ENCODE peak calls at places on chromosome 12, in seven cellular contexts. One of them, this sample, is unnamed.

GRCh38 chr12:106642991-106643390 is 60.2 kb downstream of the RFX4 start:
- DNase-seq in uterus: no peak
- DNase-seq in IMR-90: no peak
- DNase-seq in spleen: no peak
- DNase-seq in H1: no peak
- DNase-seq in right lobe of liver: no peak
- DNase-seq in endothelial cell of umbilical vein: no peak
- DNase-seq in this sample: no peak

GRCh38 chr12:131066886-131067490 is 113.3 kb downstream of the ADGRD1 start:
- DNase-seq in IMR-90: no peak
- DNase-seq in endothelial cell of umbilical vein: no peak
- DNase-seq in spleen: peak
- DNase-seq in right lobe of liver: peak
- DNase-seq in H1: no peak
- DNase-seq in uterus: peak
- DNase-seq in this sample: peak

GRCh38 chr12:15540469-15540872 is 218.2 kb downstream of the PTPRO start:
- DNase-seq in IMR-90: peak
- DNase-seq in endothelial cell of umbilical vein: peak
- DNase-seq in spleen: no peak
- DNase-seq in right lobe of liver: no peak
- DNase-seq in uterus: no peak
- DNase-seq in H1: no peak
- DNase-seq in this sample: no peak

GRCh38 chr12:111068281-111068680 is 147.9 kb upstream of the MYL2 start:
- DNase-seq in spleen: peak
- DNase-seq in H1: no peak
- DNase-seq in uterus: no peak
- DNase-seq in endothelial cell of umbilical vein: no peak
- DNase-seq in right lobe of liver: no peak
- DNase-seq in IMR-90: no peak
- DNase-seq in this sample: no peak

GRCh38 chr12:85951823-85952222 is 77.7 kb downstream of the NTS start:
- DNase-seq in spleen: no peak
- DNase-seq in H1: no peak
- DNase-seq in IMR-90: peak
- DNase-seq in uterus: no peak
- DNase-seq in right lobe of liver: no peak
- DNase-seq in endothelial cell of umbilical vein: peak
- DNase-seq in this sample: no peak

GRCh38 chr12:110501378-110501721 is 561 bp downstream of the VPS29 start:
- DNase-seq in IMR-90: peak
- DNase-seq in right lobe of liver: no peak
- DNase-seq in endothelial cell of umbilical vein: peak
- DNase-seq in H1: no peak
- DNase-seq in spleen: no peak
- DNase-seq in uterus: peak
- DNase-seq in this sample: peak

GRCh38 chr12:131280426-131280825 is 326.7 kb downstream of the ADGRD1 start:
- DNase-seq in H1: no peak
- DNase-seq in IMR-90: no peak
- DNase-seq in endothelial cell of umbilical vein: no peak
- DNase-seq in spleen: peak
- DNase-seq in right lobe of liver: peak
- DNase-seq in uterus: no peak
- DNase-seq in this sample: no peak

GRCh38 chr12:114681149-114681849 is 2.7 kb downstream of the TBX3 start:
- DNase-seq in IMR-90: peak
- DNase-seq in uterus: no peak
- DNase-seq in H1: no peak
- DNase-seq in spleen: no peak
- DNase-seq in right lobe of liver: no peak
- DNase-seq in endothelial cell of umbilical vein: no peak
- DNase-seq in this sample: no peak

GRCh38 chr12:121451931-121452330 is 52.0 kb downstream of the RNF34 start:
- DNase-seq in uterus: no peak
- DNase-seq in endothelial cell of umbilical vein: no peak
- DNase-seq in right lobe of liver: no peak
- DNase-seq in IMR-90: no peak
- DNase-seq in spleen: no peak
- DNase-seq in H1: no peak
- DNase-seq in this sample: no peak

GRCh38 chr12:128268348-128268725 is 1.4 kb downstream of the TMEM132C start:
- DNase-seq in H1: peak
- DNase-seq in right lobe of liver: no peak
- DNase-seq in uterus: no peak
- DNase-seq in endothelial cell of umbilical vein: no peak
- DNase-seq in IMR-90: no peak
- DNase-seq in spleen: no peak
- DNase-seq in this sample: no peak

GRCh38 chr12:116922194-116922897 is 11.6 kb downstream of the FBXW8 start:
- DNase-seq in H1: no peak
- DNase-seq in uterus: no peak
- DNase-seq in endothelial cell of umbilical vein: no peak
- DNase-seq in IMR-90: peak
- DNase-seq in spleen: no peak
- DNase-seq in right lobe of liver: no peak
- DNase-seq in this sample: no peak

GRCh38 chr12:101552277-101552676 is 42.5 kb upstream of the MYBPC1 start:
- DNase-seq in right lobe of liver: no peak
- DNase-seq in IMR-90: peak
- DNase-seq in H1: no peak
- DNase-seq in uterus: no peak
- DNase-seq in spleen: no peak
- DNase-seq in endothelial cell of umbilical vein: no peak
- DNase-seq in this sample: no peak

GRCh38 chr12:11894890-11895289 is 175.8 kb upstream of the BCL2L14 start:
- DNase-seq in spleen: no peak
- DNase-seq in endothelial cell of umbilical vein: no peak
- DNase-seq in right lobe of liver: no peak
- DNase-seq in H1: no peak
- DNase-seq in IMR-90: no peak
- DNase-seq in uterus: no peak
- DNase-seq in this sample: no peak

GRCh38 chr12:108570743-108571603 is 8.6 kb downstream of the ISCU start:
- DNase-seq in endothelial cell of umbilical vein: peak
- DNase-seq in H1: peak
- DNase-seq in IMR-90: peak
- DNase-seq in spleen: no peak
- DNase-seq in right lobe of liver: no peak
- DNase-seq in uterus: no peak
- DNase-seq in this sample: peak

GRCh38 chr12:53399896-53400295 is 19.9 kb downstream of the SP1 start:
- DNase-seq in IMR-90: no peak
- DNase-seq in spleen: peak
- DNase-seq in right lobe of liver: no peak
- DNase-seq in endothelial cell of umbilical vein: no peak
- DNase-seq in H1: no peak
- DNase-seq in uterus: no peak
- DNase-seq in this sample: no peak

GRCh38 chr12:105083551-105084105 is 630 bp downstream of the ALDH1L2 start:
- DNase-seq in endothelial cell of umbilical vein: peak
- DNase-seq in uterus: peak
- DNase-seq in H1: peak
- DNase-seq in spleen: peak
- DNase-seq in IMR-90: peak
- DNase-seq in right lobe of liver: no peak
- DNase-seq in this sample: peak

GRCh38 chr12:51631591-51631990 is 40.6 kb downstream of the SCN8A start:
- DNase-seq in uterus: no peak
- DNase-seq in right lobe of liver: no peak
- DNase-seq in spleen: no peak
- DNase-seq in H1: no peak
- DNase-seq in IMR-90: peak
- DNase-seq in endothelial cell of umbilical vein: peak
- DNase-seq in this sample: no peak

GRCh38 chr12:85029456-85029855 is 6.6 kb downstream of the TSPAN19 start:
- DNase-seq in IMR-90: peak
- DNase-seq in uterus: no peak
- DNase-seq in H1: no peak
- DNase-seq in spleen: no peak
- DNase-seq in endothelial cell of umbilical vein: peak
- DNase-seq in right lobe of liver: no peak
- DNase-seq in this sample: no peak

GRCh38 chr12:6927379-6927991 is at the start of gene ATN1:
- DNase-seq in uterus: peak
- DNase-seq in spleen: peak
- DNase-seq in endothelial cell of umbilical vein: peak
- DNase-seq in right lobe of liver: peak
- DNase-seq in IMR-90: peak
- DNase-seq in H1: peak
- DNase-seq in this sample: peak

GRCh38 chr12:90004319-90005074 is 295.9 kb upstream of the ATP2B1 start:
- DNase-seq in endothelial cell of umbilical vein: no peak
- DNase-seq in IMR-90: no peak
- DNase-seq in H1: no peak
- DNase-seq in right lobe of liver: no peak
- DNase-seq in uterus: no peak
- DNase-seq in spleen: no peak
- DNase-seq in this sample: no peak

GRCh38 chr12:1630081-1630826 is 1.2 kb downstream of the WNT5B start:
- DNase-seq in uterus: peak
- DNase-seq in right lobe of liver: peak
- DNase-seq in endothelial cell of umbilical vein: no peak
- DNase-seq in H1: peak
- DNase-seq in IMR-90: no peak
- DNase-seq in spleen: peak
- DNase-seq in this sample: peak

GRCh38 chr12:42707312-42707711 is 117.8 kb upstream of the PRICKLE1 start:
- DNase-seq in IMR-90: no peak
- DNase-seq in endothelial cell of umbilical vein: no peak
- DNase-seq in spleen: no peak
- DNase-seq in right lobe of liver: no peak
- DNase-seq in H1: no peak
- DNase-seq in uterus: no peak
- DNase-seq in this sample: no peak

GRCh38 chr12:88958153-88958552 is 377.9 kb upstream of the KITLG start:
- DNase-seq in H1: no peak
- DNase-seq in spleen: no peak
- DNase-seq in endothelial cell of umbilical vein: no peak
- DNase-seq in uterus: no peak
- DNase-seq in IMR-90: no peak
- DNase-seq in right lobe of liver: no peak
- DNase-seq in this sample: no peak

GRCh38 chr12:64610092-64610659 is at the start of gene RASSF3:
- DNase-seq in spleen: peak
- DNase-seq in right lobe of liver: peak
- DNase-seq in IMR-90: peak
- DNase-seq in uterus: peak
- DNase-seq in H1: peak
- DNase-seq in endothelial cell of umbilical vein: peak
- DNase-seq in this sample: peak

GRCh38 chr12:64609543-64610091 is 678 bp upstream of the RASSF3 start:
- DNase-seq in spleen: no peak
- DNase-seq in endothelial cell of umbilical vein: peak
- DNase-seq in IMR-90: peak
- DNase-seq in right lobe of liver: no peak
- DNase-seq in uterus: no peak
- DNase-seq in H1: no peak
- DNase-seq in this sample: no peak

GRCh38 chr12:64611430-64612286 is 1.4 kb downstream of the RASSF3 start:
- DNase-seq in IMR-90: peak
- DNase-seq in endothelial cell of umbilical vein: peak
- DNase-seq in right lobe of liver: peak
- DNase-seq in spleen: peak
- DNase-seq in uterus: peak
- DNase-seq in H1: no peak
- DNase-seq in this sample: peak

GRCh38 chr12:64610660-64611429 is 550 bp downstream of the RASSF3 start:
- DNase-seq in H1: peak
- DNase-seq in uterus: peak
- DNase-seq in spleen: peak
- DNase-seq in right lobe of liver: peak
- DNase-seq in endothelial cell of umbilical vein: peak
- DNase-seq in IMR-90: peak
- DNase-seq in this sample: peak

GRCh38 chr12:64612843-64613242 is 2.5 kb downstream of the RASSF3 start:
- DNase-seq in endothelial cell of umbilical vein: peak
- DNase-seq in spleen: no peak
- DNase-seq in right lobe of liver: no peak
- DNase-seq in uterus: no peak
- DNase-seq in H1: no peak
- DNase-seq in IMR-90: no peak
- DNase-seq in this sample: no peak
- H3K4me3 ChIP-seq in endothelial cell of umbilical vein: peak
- H3K4me3 ChIP-seq in spleen: no peak
- H3K4me3 ChIP-seq in right lobe of liver: no peak
- H3K4me3 ChIP-seq in uterus: peak
- H3K4me3 ChIP-seq in H1: no peak
- H3K4me3 ChIP-seq in IMR-90: no peak
- H3K4me3 ChIP-seq in this sample: no peak

GRCh38 chr12:68808388-68809189 is 612 bp downstream of the MDM2 start:
- DNase-seq in H1: peak
- DNase-seq in uterus: peak
- DNase-seq in right lobe of liver: peak
- DNase-seq in IMR-90: peak
- DNase-seq in spleen: peak
- DNase-seq in endothelial cell of umbilical vein: peak
- DNase-seq in this sample: peak
- TF ChIP-seq POLR2A in H1: peak
- TF ChIP-seq POLR2A in uterus: peak
- TF ChIP-seq POLR2A in right lobe of liver: peak
- TF ChIP-seq POLR2A in IMR-90: peak
- TF ChIP-seq POLR2A in spleen: no peak
- TF ChIP-seq POLR2A in endothelial cell of umbilical vein: peak
- TF ChIP-seq POLR2A in this sample: no peak

GRCh38 chr12:78818487-78818886 is 46.1 kb upstream of the SYT1 start:
- DNase-seq in right lobe of liver: no peak
- DNase-seq in spleen: no peak
- DNase-seq in H1: no peak
- DNase-seq in uterus: no peak
- DNase-seq in endothelial cell of umbilical vein: no peak
- DNase-seq in IMR-90: no peak
- DNase-seq in this sample: no peak

GRCh38 chr12:78824918-78825317 is 39.7 kb upstream of the SYT1 start:
- DNase-seq in endothelial cell of umbilical vein: no peak
- DNase-seq in H1: no peak
- DNase-seq in right lobe of liver: no peak
- DNase-seq in uterus: no peak
- DNase-seq in spleen: no peak
- DNase-seq in IMR-90: no peak
- DNase-seq in this sample: no peak

DNA sequence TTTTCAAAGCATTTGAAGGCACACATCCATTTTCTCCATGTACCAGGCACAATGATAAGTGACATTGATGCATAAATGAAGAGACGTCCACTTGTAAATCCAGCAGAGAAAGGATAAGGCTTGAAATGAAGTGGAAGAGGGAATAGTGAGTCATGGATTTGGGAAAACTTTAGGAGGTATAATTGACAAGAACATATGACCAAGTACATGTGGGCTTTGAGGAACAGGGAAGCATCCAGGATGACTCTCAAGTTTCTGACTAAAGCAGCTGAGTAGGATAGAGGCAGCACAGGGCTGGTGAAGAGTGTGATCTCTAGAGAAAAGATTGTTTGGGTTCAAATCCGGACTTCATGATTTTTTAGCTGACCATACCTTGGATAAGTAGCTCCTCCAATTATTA is 43.6 kb upstream of the SYT1 start:
- DNase-seq in spleen: no peak
- DNase-seq in H1: no peak
- DNase-seq in IMR-90: no peak
- DNase-seq in endothelial cell of umbilical vein: no peak
- DNase-seq in right lobe of liver: no peak
- DNase-seq in uterus: no peak
- DNase-seq in this sample: no peak
- H3K4me3 ChIP-seq in spleen: no peak
- H3K4me3 ChIP-seq in H1: no peak
- H3K4me3 ChIP-seq in IMR-90: no peak
- H3K4me3 ChIP-seq in endothelial cell of umbilical vein: no peak
- H3K4me3 ChIP-seq in right lobe of liver: no peak
- H3K4me3 ChIP-seq in uterus: no peak
- H3K4me3 ChIP-seq in this sample: no peak

GRCh38 chr12:2890388-2891239 is at the start of gene TULP3:
- DNase-seq in H1: peak
- DNase-seq in IMR-90: peak
- DNase-seq in spleen: peak
- DNase-seq in endothelial cell of umbilical vein: peak
- DNase-seq in uterus: peak
- DNase-seq in right lobe of liver: peak
- DNase-seq in this sample: peak
- TF ChIP-seq POLR2A in H1: peak
- TF ChIP-seq POLR2A in IMR-90: peak
- TF ChIP-seq POLR2A in spleen: no peak
- TF ChIP-seq POLR2A in endothelial cell of umbilical vein: peak
- TF ChIP-seq POLR2A in uterus: peak
- TF ChIP-seq POLR2A in right lobe of liver: peak
- TF ChIP-seq POLR2A in this sample: peak